ENCODE peak calls at places on chromosomes 5 and 9, in nine cellular contexts. One of them, this sample, is unnamed.

GRCh38 chr5:132592521-132592920 is 35.7 kb downstream of the RAD50 start:
- DNase-seq in upper lobe of right lung: no peak
- DNase-seq in cardiac muscle cell: peak; percentile 1
- DNase-seq in neural progenitor cell: peak; percentile 2
- DNase-seq in spleen: no peak
- DNase-seq in kidney: no peak
- DNase-seq in IMR-90: peak; percentile 10
- DNase-seq in fibroblast of pulmonary artery: no peak
- DNase-seq in ovary: no peak
- DNase-seq in this sample: no peak

GRCh38 chr9:114478459-114478858 is 26.8 kb downstream of the WHRN start:
- DNase-seq in upper lobe of right lung: no peak
- DNase-seq in ovary: no peak
- DNase-seq in cardiac muscle cell: no peak
- DNase-seq in spleen: no peak
- DNase-seq in neural progenitor cell: no peak
- DNase-seq in IMR-90: no peak
- DNase-seq in kidney: no peak
- DNase-seq in fibroblast of pulmonary artery: no peak
- DNase-seq in this sample: no peak

GRCh38 chr5:145971701-145972100 is 35.3 kb downstream of the SH3RF2 start:
- DNase-seq in ovary: no peak
- DNase-seq in spleen: no peak
- DNase-seq in kidney: no peak
- DNase-seq in fibroblast of pulmonary artery: no peak
- DNase-seq in IMR-90: no peak
- DNase-seq in cardiac muscle cell: no peak
- DNase-seq in neural progenitor cell: no peak
- DNase-seq in upper lobe of right lung: no peak
- DNase-seq in this sample: no peak

GRCh38 chr5:150317048-150318003 is 14.6 kb upstream of the ARSI start:
- DNase-seq in fibroblast of pulmonary artery: peak; percentile 83
- DNase-seq in cardiac muscle cell: peak; percentile 85
- DNase-seq in spleen: no peak
- DNase-seq in ovary: peak; percentile 32
- DNase-seq in kidney: peak; percentile 83
- DNase-seq in IMR-90: peak; percentile 95
- DNase-seq in upper lobe of right lung: no peak
- DNase-seq in neural progenitor cell: no peak
- DNase-seq in this sample: peak; percentile 79

GRCh38 chr9:134992755-134993124 is 75.0 kb upstream of the FCN1 start:
- DNase-seq in cardiac muscle cell: no peak
- DNase-seq in IMR-90: no peak
- DNase-seq in kidney: peak; percentile 92
- DNase-seq in spleen: peak; percentile 76
- DNase-seq in neural progenitor cell: no peak
- DNase-seq in ovary: no peak
- DNase-seq in upper lobe of right lung: peak; percentile 87
- DNase-seq in fibroblast of pulmonary artery: no peak
- DNase-seq in this sample: no peak

GRCh38 chr5:10421841-10422691 is 19.6 kb upstream of the ROPN1L start:
- DNase-seq in spleen: no peak
- DNase-seq in ovary: no peak
- DNase-seq in kidney: no peak
- DNase-seq in cardiac muscle cell: peak; percentile 50
- DNase-seq in fibroblast of pulmonary artery: peak; percentile 39
- DNase-seq in neural progenitor cell: no peak
- DNase-seq in IMR-90: no peak
- DNase-seq in upper lobe of right lung: no peak
- DNase-seq in this sample: no peak

GRCh38 chr9:99881769-99882168 is 24.7 kb upstream of the STX17 start:
- DNase-seq in ovary: no peak
- DNase-seq in kidney: no peak
- DNase-seq in fibroblast of pulmonary artery: no peak
- DNase-seq in neural progenitor cell: no peak
- DNase-seq in upper lobe of right lung: no peak
- DNase-seq in IMR-90: no peak
- DNase-seq in spleen: no peak
- DNase-seq in cardiac muscle cell: no peak
- DNase-seq in this sample: no peak

GRCh38 chr5:170632985-170633234 is 129.1 kb downstream of the KCNIP1 start:
- DNase-seq in IMR-90: no peak
- DNase-seq in neural progenitor cell: peak; percentile 87
- DNase-seq in upper lobe of right lung: peak; percentile 76
- DNase-seq in ovary: peak; percentile 76
- DNase-seq in cardiac muscle cell: no peak
- DNase-seq in spleen: peak; percentile 87
- DNase-seq in fibroblast of pulmonary artery: no peak
- DNase-seq in kidney: peak; percentile 89
- DNase-seq in this sample: peak; percentile 83

GRCh38 chr9:110996436-110997224 is 41.6 kb downstream of the LPAR1 start:
- DNase-seq in IMR-90: peak; percentile 82
- DNase-seq in kidney: no peak
- DNase-seq in upper lobe of right lung: no peak
- DNase-seq in neural progenitor cell: no peak
- DNase-seq in ovary: peak; percentile 36
- DNase-seq in fibroblast of pulmonary artery: peak; percentile 88
- DNase-seq in cardiac muscle cell: peak; percentile 92
- DNase-seq in spleen: no peak
- DNase-seq in this sample: no peak

GRCh38 chr5:109249126-109249525 is 160.6 kb downstream of the PJA2 start:
- DNase-seq in IMR-90: no peak
- DNase-seq in ovary: no peak
- DNase-seq in fibroblast of pulmonary artery: no peak
- DNase-seq in neural progenitor cell: no peak
- DNase-seq in upper lobe of right lung: no peak
- DNase-seq in cardiac muscle cell: no peak
- DNase-seq in kidney: no peak
- DNase-seq in spleen: no peak
- DNase-seq in this sample: no peak

GRCh38 chr5:111401906-111402305 is 110.4 kb downstream of the STARD4 start:
- DNase-seq in spleen: no peak
- DNase-seq in cardiac muscle cell: no peak
- DNase-seq in upper lobe of right lung: no peak
- DNase-seq in IMR-90: no peak
- DNase-seq in ovary: no peak
- DNase-seq in neural progenitor cell: no peak
- DNase-seq in kidney: no peak
- DNase-seq in fibroblast of pulmonary artery: no peak
- DNase-seq in this sample: no peak

GRCh38 chr5:111408817-111409216 is 103.5 kb downstream of the STARD4 start:
- DNase-seq in cardiac muscle cell: no peak
- DNase-seq in fibroblast of pulmonary artery: no peak
- DNase-seq in IMR-90: no peak
- DNase-seq in upper lobe of right lung: no peak
- DNase-seq in ovary: no peak
- DNase-seq in spleen: no peak
- DNase-seq in kidney: no peak
- DNase-seq in neural progenitor cell: no peak
- DNase-seq in this sample: no peak

GRCh38 chr5:111407562-111407961 is 104.8 kb downstream of the STARD4 start:
- DNase-seq in kidney: no peak
- DNase-seq in neural progenitor cell: no peak
- DNase-seq in cardiac muscle cell: no peak
- DNase-seq in spleen: no peak
- DNase-seq in ovary: no peak
- DNase-seq in upper lobe of right lung: no peak
- DNase-seq in IMR-90: no peak
- DNase-seq in fibroblast of pulmonary artery: no peak
- DNase-seq in this sample: no peak

GRCh38 chr5:111399113-111399512 is 113.2 kb downstream of the STARD4 start:
- DNase-seq in ovary: no peak
- DNase-seq in upper lobe of right lung: no peak
- DNase-seq in fibroblast of pulmonary artery: no peak
- DNase-seq in IMR-90: no peak
- DNase-seq in cardiac muscle cell: no peak
- DNase-seq in spleen: no peak
- DNase-seq in kidney: no peak
- DNase-seq in neural progenitor cell: no peak
- DNase-seq in this sample: no peak

DNA sequence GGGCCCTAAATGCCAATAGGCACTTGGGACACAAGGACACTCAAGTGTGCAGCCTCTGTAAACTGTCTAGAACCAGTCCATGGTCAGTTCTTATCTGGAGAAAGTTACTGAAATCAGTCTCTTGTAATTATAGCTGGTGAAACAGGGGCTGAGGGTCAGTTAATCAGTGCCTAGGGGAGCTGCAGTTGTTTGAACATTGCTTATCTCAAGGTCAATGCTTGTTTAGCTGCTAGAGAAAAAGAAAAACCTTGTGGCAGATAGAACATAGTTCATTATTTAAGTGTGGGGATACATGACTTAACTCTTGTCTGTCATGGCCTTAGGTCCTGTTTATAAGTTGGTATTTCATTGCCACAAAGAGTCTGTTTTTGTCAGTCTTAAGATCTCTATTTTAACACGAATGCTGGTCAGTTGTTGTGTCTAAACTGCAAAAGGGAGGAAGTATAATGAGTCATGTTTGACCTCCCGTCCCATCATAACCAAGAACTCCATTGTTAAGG is 108.0 kb downstream of the STARD4 start:
- DNase-seq in ovary: no peak
- DNase-seq in upper lobe of right lung: no peak
- DNase-seq in cardiac muscle cell: no peak
- DNase-seq in spleen: no peak
- DNase-seq in neural progenitor cell: no peak
- DNase-seq in fibroblast of pulmonary artery: peak; percentile 22
- DNase-seq in kidney: no peak
- DNase-seq in IMR-90: no peak
- DNase-seq in this sample: no peak
- TF ChIP-seq CTCF in ovary: no peak
- TF ChIP-seq CTCF in upper lobe of right lung: no peak
- TF ChIP-seq CTCF in cardiac muscle cell: no peak
- TF ChIP-seq CTCF in spleen: no peak
- TF ChIP-seq CTCF in neural progenitor cell: no peak
- TF ChIP-seq CTCF in fibroblast of pulmonary artery: no peak
- TF ChIP-seq CTCF in kidney: no peak
- TF ChIP-seq CTCF in IMR-90: no peak
- TF ChIP-seq CTCF in this sample: no peak

DNA sequence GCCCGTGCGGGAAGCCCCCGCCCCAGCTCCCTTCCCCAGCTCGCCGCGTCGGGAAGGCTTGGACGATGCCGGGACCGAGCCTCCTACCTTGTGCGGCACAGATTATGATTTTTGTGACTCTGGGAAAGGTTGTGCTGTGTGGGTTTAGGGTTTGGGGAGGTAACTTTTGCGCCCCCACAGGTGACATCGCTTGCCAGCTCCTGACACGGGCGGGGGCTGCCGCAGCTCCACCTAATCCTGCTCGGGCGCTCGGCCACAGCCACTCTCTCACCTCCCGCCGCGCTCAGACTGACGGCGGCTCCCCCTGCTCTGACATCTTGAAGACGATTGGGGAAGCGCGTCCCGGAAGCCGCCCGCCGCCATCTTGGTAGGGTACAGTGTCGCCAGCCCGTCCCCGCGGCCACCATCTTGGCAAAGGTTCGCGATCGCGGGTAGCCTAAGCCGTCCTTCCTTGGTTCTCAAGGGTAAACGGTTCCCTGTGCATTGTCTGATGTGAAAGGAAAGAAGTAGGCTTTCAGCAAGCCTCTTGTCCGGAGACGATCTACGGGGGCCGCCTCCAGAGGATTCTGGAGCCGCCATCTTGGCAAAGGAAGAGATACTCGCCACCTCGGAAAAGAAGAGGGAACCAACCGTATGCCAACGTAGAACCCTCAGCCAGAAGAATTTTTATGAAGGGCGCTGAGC is 1.7 kb upstream of the NR3C1 start:
- DNase-seq in neural progenitor cell: peak; percentile 89
- DNase-seq in IMR-90: peak; percentile 72
- DNase-seq in ovary: peak; percentile 84
- DNase-seq in upper lobe of right lung: peak; percentile 94
- DNase-seq in cardiac muscle cell: peak; percentile 91
- DNase-seq in fibroblast of pulmonary artery: peak; percentile 85
- DNase-seq in spleen: peak; percentile 97
- DNase-seq in kidney: peak; percentile 96
- DNase-seq in this sample: peak; percentile 95
- TF ChIP-seq CTCF in neural progenitor cell: peak; percentile 23
- TF ChIP-seq CTCF in IMR-90: no peak
- TF ChIP-seq CTCF in ovary: peak; percentile 9
- TF ChIP-seq CTCF in upper lobe of right lung: peak; percentile 15
- TF ChIP-seq CTCF in cardiac muscle cell: no peak
- TF ChIP-seq CTCF in fibroblast of pulmonary artery: no peak
- TF ChIP-seq CTCF in spleen: peak; percentile 15
- TF ChIP-seq CTCF in kidney: peak; percentile 5
- TF ChIP-seq CTCF in this sample: peak; percentile 5

GRCh38 chr9:132221941-132222340 is 60.1 kb downstream of the NTNG2 start:
- DNase-seq in IMR-90: no peak
- DNase-seq in cardiac muscle cell: no peak
- DNase-seq in upper lobe of right lung: no peak
- DNase-seq in kidney: no peak
- DNase-seq in fibroblast of pulmonary artery: no peak
- DNase-seq in spleen: no peak
- DNase-seq in neural progenitor cell: no peak
- DNase-seq in ovary: no peak
- DNase-seq in this sample: no peak
- TF ChIP-seq CTCF in IMR-90: no peak
- TF ChIP-seq CTCF in cardiac muscle cell: no peak
- TF ChIP-seq CTCF in upper lobe of right lung: no peak
- TF ChIP-seq CTCF in kidney: no peak
- TF ChIP-seq CTCF in fibroblast of pulmonary artery: no peak
- TF ChIP-seq CTCF in spleen: no peak
- TF ChIP-seq CTCF in neural progenitor cell: no peak
- TF ChIP-seq CTCF in ovary: no peak
- TF ChIP-seq CTCF in this sample: no peak

GRCh38 chr5:125673359-125673950 is 749.8 kb upstream of the GRAMD2B start:
- DNase-seq in spleen: no peak
- DNase-seq in upper lobe of right lung: no peak
- DNase-seq in IMR-90: no peak
- DNase-seq in fibroblast of pulmonary artery: no peak
- DNase-seq in neural progenitor cell: no peak
- DNase-seq in cardiac muscle cell: no peak
- DNase-seq in kidney: no peak
- DNase-seq in ovary: no peak
- DNase-seq in this sample: no peak
- TF ChIP-seq CTCF in spleen: no peak
- TF ChIP-seq CTCF in upper lobe of right lung: no peak
- TF ChIP-seq CTCF in IMR-90: no peak
- TF ChIP-seq CTCF in fibroblast of pulmonary artery: no peak
- TF ChIP-seq CTCF in neural progenitor cell: peak; percentile 32
- TF ChIP-seq CTCF in cardiac muscle cell: no peak
- TF ChIP-seq CTCF in kidney: no peak
- TF ChIP-seq CTCF in ovary: no peak
- TF ChIP-seq CTCF in this sample: peak; percentile 17

DNA sequence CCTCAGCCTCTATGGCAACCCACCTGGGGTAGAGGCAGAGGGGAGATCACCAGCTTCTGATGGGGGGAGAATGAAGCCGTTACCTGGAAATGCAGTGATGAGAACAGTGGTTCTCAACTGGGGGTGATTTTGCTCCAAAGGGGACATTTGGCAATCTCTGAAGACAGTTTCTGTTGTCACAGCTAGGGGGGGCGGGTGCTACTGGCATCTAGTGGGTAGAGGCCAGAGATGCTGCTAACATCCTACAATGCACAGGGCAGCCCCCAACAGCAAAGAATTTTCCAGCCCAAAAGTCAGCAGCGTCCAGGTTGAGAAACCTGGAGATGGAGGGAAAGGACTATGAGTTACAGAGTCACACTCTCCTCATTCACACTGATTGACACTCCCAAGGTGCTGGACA is 84.5 kb downstream of the FGF1 start:
- DNase-seq in spleen: no peak
- DNase-seq in IMR-90: no peak
- DNase-seq in upper lobe of right lung: no peak
- DNase-seq in cardiac muscle cell: no peak
- DNase-seq in neural progenitor cell: peak; percentile 40
- DNase-seq in fibroblast of pulmonary artery: no peak
- DNase-seq in kidney: no peak
- DNase-seq in ovary: no peak
- DNase-seq in this sample: no peak
- TF ChIP-seq CTCF in spleen: no peak
- TF ChIP-seq CTCF in IMR-90: peak; percentile 11
- TF ChIP-seq CTCF in upper lobe of right lung: no peak
- TF ChIP-seq CTCF in cardiac muscle cell: no peak
- TF ChIP-seq CTCF in neural progenitor cell: peak; percentile 40
- TF ChIP-seq CTCF in fibroblast of pulmonary artery: no peak
- TF ChIP-seq CTCF in kidney: no peak
- TF ChIP-seq CTCF in ovary: no peak
- TF ChIP-seq CTCF in this sample: peak; percentile 50